ENCODE peak calls at places on chromosomes 1 and 21, in five cellular contexts. A is NCI-H2081; T is activated T-helper 1 cell treated with anti-CD3 and anti-CD28 coated beads, Interleukin-12 subunit alpha, Interleukin-12 subunit beta, Interleukin-2, Interleukin-4 antibody, amounts not matched to agents 30 ng/mL and 10 ng/mL and 1 ng/mL, durations not matched to agents 14 hours and 24 hours and 36 hours; W is DMS53; L is heart right ventricle. S is an unnamed sample.

GRCh38 chr1:246364415-246364941 is 142.6 kb downstream of the SMYD3 start:
- DNase-seq in A (no peak), T (no peak), W (peak), L (no peak), S (no peak)

GRCh38 chr1:31811605-31812004 is 4.2 kb downstream of the SPOCD1 start:
- DNase-seq in A (peak), T (no peak), W (peak), L (no peak), S (peak)

GRCh38 chr1:234701737-234702341 is 91.9 kb upstream of the IRF2BP2 start:
- DNase-seq in A (no peak), T (no peak), W (no peak), L (peak), S (no peak)

GRCh38 chr21:44866780-44867179 is 6.7 kb downstream of the PTTG1IP start:
- DNase-seq in A (no peak), T (no peak), W (peak), L (no peak), S (no peak)

GRCh38 chr1:28172690-28173150 is 3.8 kb downstream of the PTAFR start:
- DNase-seq in A (no peak), T (peak), W (no peak), L (no peak), S (peak)

GRCh38 chr1:18384477-18384876 is 96.3 kb upstream of the KLHDC7A start:
- DNase-seq in A (no peak), T (no peak), W (no peak), L (no peak), S (no peak)

GRCh38 chr1:205444931-205445652 is 10.8 kb downstream of the BLACAT1 start:
- DNase-seq in A (peak), T (no peak), W (no peak), L (peak), S (peak)

GRCh38 chr21:38956791-38957571 is 151.3 kb downstream of the ETS2 start:
- DNase-seq in A (peak), T (no peak), W (peak), L (no peak), S (peak)

GRCh38 chr21:36747815-36748381 is 49.0 kb downstream of the SIM2 start:
- DNase-seq in A (peak), T (no peak), W (peak), L (peak), S (no peak)

GRCh38 chr1:24932284-24932683 is 2.2 kb upstream of the RUNX3 start:
- DNase-seq in A (no peak), T (peak), W (peak), L (no peak), S (no peak)

GRCh38 chr1:17119076-17119743 is at the start of gene PADI2:
- DNase-seq in A (peak), T (peak), W (peak), L (peak), S (peak)

GRCh38 chr1:67214420-67215174 is 48.3 kb downstream of the IL23R start:
- DNase-seq in A (no peak), T (peak), W (peak), L (no peak), S (no peak)

GRCh38 chr1:64686828-64687724 is 57.8 kb upstream of the RAVER2 start:
- DNase-seq in A (no peak), T (no peak), W (peak), L (peak), S (no peak)

GRCh38 chr21:16211339-16212303 is 481.8 kb downstream of the USP25 start:
- DNase-seq in A (no peak), T (no peak), W (no peak), L (no peak), S (no peak)

GRCh38 chr1:202005958-202006357 is 4.4 kb upstream of the ELF3 start:
- DNase-seq in A (no peak), T (no peak), W (peak), L (no peak), S (no peak)

GRCh38 chr1:52955129-52955970 is 28.3 kb downstream of the SCP2 start:
- DNase-seq in A (peak), T (no peak), W (peak), L (no peak), S (no peak)

GRCh38 chr1:168341576-168341975 is 60.9 kb downstream of the TBX19 start:
- DNase-seq in A (no peak), T (no peak), W (no peak), L (no peak), S (no peak)

GRCh38 chr21:30718239-30718909 is at the start of gene KRTAP21-3:
- DNase-seq in A (no peak), T (no peak), W (no peak), L (no peak), S (no peak)

GRCh38 chr1:54254055-54254454 is 54.1 kb downstream of the MRPL37 start:
- DNase-seq in A (peak), T (no peak), W (no peak), L (peak), S (no peak)

S was measured in anterior cingulate cortex.